ENCODE peak calls at places on chromosome 7, in six cellular contexts. P is trophoblast cell, F is H9, V is IMR-90, W is H1, S is neuronal stem cell. Y is an unnamed sample.

GRCh38 chr7:82677493-82677892 is 233.9 kb upstream of the CACNA2D1 start:
- DNase-seq in V (peak), S (no peak), W (no peak), F (no peak), P (no peak), Y (peak)

GRCh38 chr7:92904292-92905131 is 68.1 kb upstream of the CDK6 start:
- DNase-seq in F (no peak), P (peak), S (no peak), W (no peak), V (peak), Y (peak)

GRCh38 chr7:2824678-2825461 is 19.2 kb downstream of the GNA12 start:
- DNase-seq in P (no peak), S (no peak), F (peak), V (peak), W (peak), Y (no peak)

GRCh38 chr7:25028370-25028971 is 48.5 kb upstream of the OSBPL3 start:
- DNase-seq in P (peak), F (no peak), W (no peak), S (no peak), V (peak), Y (peak)

GRCh38 chr7:66697451-66698438 is 42.8 kb upstream of the RABGEF1 start:
- DNase-seq in W (no peak), S (no peak), F (no peak), V (peak), P (no peak), Y (peak)

GRCh38 chr7:77415474-77415821 is 701 bp downstream of the GSAP start:
- DNase-seq in V (no peak), W (no peak), F (no peak), P (peak), S (no peak), Y (no peak)

GRCh38 chr7:16833373-16833772 is 28.6 kb upstream of the AGR2 start:
- DNase-seq in S (no peak), W (no peak), F (no peak), P (peak), V (no peak), Y (no peak)

GRCh38 chr7:75987805-75988630 is 6.4 kb downstream of the TMEM120A start:
- DNase-seq in P (no peak), W (no peak), F (no peak), S (no peak), V (no peak), Y (no peak)

GRCh38 chr7:22348379-22348778 is 8.6 kb downstream of the RAPGEF5 start:
- DNase-seq in W (no peak), F (no peak), S (no peak), V (no peak), P (peak), Y (no peak)

GRCh38 chr7:6248581-6248980 is 23.8 kb downstream of the CYTH3 start:
- DNase-seq in V (peak), S (no peak), P (peak), F (no peak), W (no peak), Y (peak)

GRCh38 chr7:36207451-36208291 is 54.6 kb downstream of the EEPD1 start:
- DNase-seq in V (peak), W (no peak), P (peak), F (no peak), S (no peak), Y (peak)
- H3K14ac ChIP-seq in V (peak), W (no peak), P (no peak), F (no peak), S (no peak), Y (no peak)

GRCh38 chr7:135185471-135186260 is 15.2 kb upstream of the CYREN start:
- DNase-seq in W (no peak), S (no peak), P (no peak), V (no peak), F (no peak), Y (no peak)
- H3K14ac ChIP-seq in W (no peak), S (no peak), P (no peak), V (no peak), F (no peak), Y (no peak)

DNA sequence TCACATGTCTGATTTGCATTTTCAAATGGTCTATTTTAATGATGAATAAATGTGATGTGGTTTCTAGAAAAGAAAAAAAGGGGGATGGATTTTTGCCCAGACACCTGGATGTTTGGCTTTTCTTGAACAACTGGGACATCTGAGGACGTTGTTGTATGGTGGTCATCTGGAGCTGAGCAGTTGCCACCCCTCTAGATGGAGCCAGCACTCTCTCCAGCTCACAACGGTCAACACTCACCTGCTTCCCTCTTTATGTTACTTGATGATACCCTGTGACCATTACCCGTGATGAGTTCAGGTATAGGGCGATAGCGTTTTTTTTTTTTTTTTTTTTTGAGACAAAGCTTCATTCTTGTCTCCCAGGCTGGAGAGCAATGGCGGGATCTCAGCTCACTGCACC is 30.1 kb upstream of the PAXIP1 start:
- DNase-seq in W (no peak), V (no peak), S (no peak), F (no peak), P (no peak), Y (no peak)
- H3K14ac ChIP-seq in W (no peak), V (no peak), S (no peak), F (no peak), P (no peak), Y (no peak)

GRCh38 chr7:50751136-50751535 is 31.6 kb downstream of the GRB10 start:
- DNase-seq in P (no peak), F (no peak), S (no peak), V (no peak), W (no peak), Y (no peak)

GRCh38 chr7:50748472-50748871 is 34.2 kb downstream of the GRB10 start:
- DNase-seq in F (no peak), P (no peak), V (no peak), S (no peak), W (no peak), Y (no peak)

GRCh38 chr7:50752422-50752821 is 30.3 kb downstream of the GRB10 start:
- DNase-seq in V (no peak), P (peak), F (peak), S (no peak), W (no peak), Y (no peak)

GRCh38 chr7:50745835-50746234 is 36.9 kb downstream of the GRB10 start:
- DNase-seq in W (no peak), V (no peak), F (no peak), S (no peak), P (no peak), Y (no peak)

DNA sequence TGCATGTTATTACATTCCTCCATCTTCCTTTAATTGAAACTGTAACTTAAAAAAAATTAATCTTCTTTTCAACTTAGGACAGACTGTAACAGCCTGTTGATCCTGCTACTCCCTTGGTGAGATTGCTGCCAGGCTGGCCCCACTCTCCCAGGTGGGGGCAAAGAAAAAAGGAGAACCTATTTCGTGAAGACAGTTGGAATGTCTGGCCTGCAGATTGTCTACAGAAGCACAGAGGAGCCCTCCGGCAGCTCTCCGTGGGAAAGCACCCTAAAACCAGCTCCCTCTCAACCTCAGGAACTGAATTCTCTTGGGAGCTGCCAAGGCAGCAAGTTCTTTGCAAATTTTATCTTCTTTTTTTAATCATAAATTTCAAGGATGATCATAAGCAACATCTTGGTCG is 32.8 kb downstream of the GRB10 start:
- DNase-seq in F (no peak), V (no peak), S (no peak), W (no peak), P (no peak), Y (no peak)
- H3K14ac ChIP-seq in F (no peak), V (no peak), S (no peak), W (no peak), P (no peak), Y (no peak)